ENCODE peak calls at places on chromosomes 5 and 9, in six cellular contexts. One of them, this sample, is unnamed.

GRCh38 chr9:117682955-117683710 is 21.1 kb upstream of the TLR4 start:
- DNase-seq in mesendoderm: no peak
- DNase-seq in H9: no peak
- DNase-seq in IMR-90: no peak
- DNase-seq in H1: no peak
- DNase-seq in mesenchymal stem cell: no peak
- DNase-seq in this sample: no peak

GRCh38 chr9:69465473-69465872 is 140.5 kb downstream of the ENTREP1 start:
- DNase-seq in H1: no peak
- DNase-seq in mesenchymal stem cell: no peak
- DNase-seq in mesendoderm: no peak
- DNase-seq in H9: no peak
- DNase-seq in IMR-90: no peak
- DNase-seq in this sample: no peak

GRCh38 chr9:114501786-114502682 is 3.2 kb downstream of the WHRN start:
- DNase-seq in H1: peak; percentile 57
- DNase-seq in mesenchymal stem cell: peak; percentile 93
- DNase-seq in mesendoderm: peak; percentile 71
- DNase-seq in IMR-90: peak; percentile 81
- DNase-seq in H9: no peak
- DNase-seq in this sample: peak; percentile 48

GRCh38 chr5:84301535-84301934 is 83.1 kb downstream of the EDIL3 start:
- DNase-seq in H9: no peak
- DNase-seq in mesendoderm: no peak
- DNase-seq in H1: no peak
- DNase-seq in mesenchymal stem cell: no peak
- DNase-seq in IMR-90: peak; percentile 56
- DNase-seq in this sample: no peak

GRCh38 chr9:130362691-130363090 is 82.1 kb upstream of the ASS1 start:
- DNase-seq in H1: no peak
- DNase-seq in IMR-90: no peak
- DNase-seq in H9: no peak
- DNase-seq in mesenchymal stem cell: no peak
- DNase-seq in mesendoderm: no peak
- DNase-seq in this sample: no peak

GRCh38 chr9:36781532-36781931 is 208.8 kb downstream of the MELK start:
- DNase-seq in mesendoderm: no peak
- DNase-seq in mesenchymal stem cell: no peak
- DNase-seq in H9: no peak
- DNase-seq in H1: no peak
- DNase-seq in IMR-90: peak; percentile 8
- DNase-seq in this sample: no peak

GRCh38 chr5:55868846-55869245 is 17.7 kb downstream of the IL31RA start:
- DNase-seq in H1: no peak
- DNase-seq in mesenchymal stem cell: peak; percentile 99
- DNase-seq in H9: no peak
- DNase-seq in mesendoderm: no peak
- DNase-seq in IMR-90: peak; percentile 99
- DNase-seq in this sample: no peak

GRCh38 chr5:115586525-115587146 is 15.6 kb downstream of the TICAM2 start:
- DNase-seq in mesendoderm: no peak
- DNase-seq in H9: no peak
- DNase-seq in H1: no peak
- DNase-seq in IMR-90: peak; percentile 54
- DNase-seq in mesenchymal stem cell: peak; percentile 52
- DNase-seq in this sample: no peak

DNA sequence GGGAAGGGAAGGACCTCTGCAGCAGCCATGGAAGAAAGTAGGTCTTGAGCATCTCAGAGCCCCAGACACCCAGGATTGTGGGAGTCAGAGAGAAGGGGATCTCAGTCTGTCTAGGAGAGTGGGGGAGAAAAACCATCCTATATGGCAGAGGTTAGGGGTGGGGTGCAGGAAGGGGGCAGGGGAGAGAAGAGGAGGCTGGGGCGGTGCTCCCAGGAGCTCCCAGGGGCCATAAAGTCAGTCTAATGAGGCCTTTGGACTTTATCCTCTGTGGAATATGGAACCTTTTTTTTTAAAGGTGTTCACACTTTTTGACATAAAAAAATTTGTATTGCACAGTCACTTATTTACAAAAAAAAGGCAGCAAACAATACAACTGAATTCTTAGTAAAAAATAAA is 52.0 kb upstream of the SYNPO start:
- DNase-seq in mesenchymal stem cell: no peak
- DNase-seq in H1: no peak
- DNase-seq in mesendoderm: no peak
- DNase-seq in H9: no peak
- DNase-seq in IMR-90: no peak
- DNase-seq in this sample: no peak
- H2BK120ac ChIP-seq in mesenchymal stem cell: no peak overlapping the region
- H2BK120ac ChIP-seq in H1: no peak overlapping the region
- H2BK120ac ChIP-seq in mesendoderm: no peak overlapping the region
- H2BK120ac ChIP-seq in H9: no peak overlapping the region
- H2BK120ac ChIP-seq in IMR-90: no peak overlapping the region
- H2BK120ac ChIP-seq in this sample: no peak overlapping the region

GRCh38 chr5:95938766-95939165 is 22.9 kb downstream of the ELL2 start:
- DNase-seq in H9: no peak
- DNase-seq in mesendoderm: no peak
- DNase-seq in H1: no peak
- DNase-seq in mesenchymal stem cell: no peak
- DNase-seq in IMR-90: no peak
- DNase-seq in this sample: no peak

GRCh38 chr5:95937607-95938152 is 24.0 kb downstream of the ELL2 start:
- DNase-seq in IMR-90: no peak
- DNase-seq in mesenchymal stem cell: no peak
- DNase-seq in H1: no peak
- DNase-seq in H9: no peak
- DNase-seq in mesendoderm: no peak
- DNase-seq in this sample: no peak

GRCh38 chr5:95935553-95936100 is 26.0 kb downstream of the ELL2 start:
- DNase-seq in IMR-90: peak; percentile 62
- DNase-seq in H1: no peak
- DNase-seq in mesenchymal stem cell: no peak
- DNase-seq in H9: no peak
- DNase-seq in mesendoderm: no peak
- DNase-seq in this sample: no peak

GRCh38 chr5:95938355-95938754 is 23.3 kb downstream of the ELL2 start:
- DNase-seq in H1: no peak
- DNase-seq in IMR-90: no peak
- DNase-seq in mesendoderm: no peak
- DNase-seq in H9: no peak
- DNase-seq in mesenchymal stem cell: no peak
- DNase-seq in this sample: no peak

DNA sequence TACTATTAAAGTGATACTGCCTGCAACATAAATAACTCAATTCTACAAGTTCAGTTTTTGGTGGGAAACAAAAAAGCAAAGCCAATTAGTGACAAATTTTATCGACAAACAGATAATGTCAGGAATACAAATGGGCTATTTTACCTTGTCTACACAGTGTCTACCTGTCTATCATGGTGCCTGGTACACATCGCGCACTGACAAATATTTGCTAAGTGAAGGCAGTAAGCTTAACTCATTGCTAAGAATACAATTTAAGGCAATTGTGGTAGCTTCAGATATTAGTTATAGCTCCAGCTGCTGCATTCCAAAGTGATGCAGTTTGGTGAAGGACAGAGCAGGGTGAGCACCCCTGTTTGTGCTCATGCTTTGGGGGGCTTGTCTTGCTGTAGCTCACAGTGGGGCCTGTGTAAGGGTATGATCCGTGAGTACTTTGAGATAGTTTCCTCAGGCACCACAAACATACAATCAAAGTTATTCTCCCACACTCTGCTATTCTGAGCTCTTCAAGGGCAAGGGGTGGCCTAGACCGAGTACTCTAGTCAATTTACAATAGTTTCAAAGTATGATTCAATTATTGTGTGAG is 24.7 kb downstream of the ELL2 start:
- DNase-seq in H1: no peak
- DNase-seq in mesenchymal stem cell: no peak
- DNase-seq in mesendoderm: no peak
- DNase-seq in H9: no peak
- DNase-seq in IMR-90: no peak
- DNase-seq in this sample: no peak
- H3K23ac ChIP-seq in H1: no peak overlapping the region
- H3K23ac ChIP-seq in mesenchymal stem cell: no peak overlapping the region
- H3K23ac ChIP-seq in mesendoderm: no peak overlapping the region
- H3K23ac ChIP-seq in H9: no peak overlapping the region
- H3K23ac ChIP-seq in IMR-90: peak overlapping the region; percentile 48
- H3K23ac ChIP-seq in this sample: no peak overlapping the region

GRCh38 chr9:109962215-109962614 is 182.2 kb downstream of the PALM2AKAP2 start:
- DNase-seq in H9: no peak
- DNase-seq in mesendoderm: no peak
- DNase-seq in H1: no peak
- DNase-seq in mesenchymal stem cell: no peak
- DNase-seq in IMR-90: no peak
- DNase-seq in this sample: no peak
- H2BK15ac ChIP-seq in H9: no peak overlapping the region
- H2BK15ac ChIP-seq in mesendoderm: no peak overlapping the region
- H2BK15ac ChIP-seq in H1: no peak overlapping the region
- H2BK15ac ChIP-seq in mesenchymal stem cell: no peak overlapping the region
- H2BK15ac ChIP-seq in IMR-90: no peak overlapping the region
- H2BK15ac ChIP-seq in this sample: no peak overlapping the region

GRCh38 chr9:33022755-33023154 is 2.3 kb upstream of the DNAJA1 start:
- DNase-seq in H9: no peak
- DNase-seq in IMR-90: no peak
- DNase-seq in mesendoderm: no peak
- DNase-seq in H1: no peak
- DNase-seq in mesenchymal stem cell: no peak
- DNase-seq in this sample: no peak

GRCh38 chr9:33024126-33024965 is 727 bp upstream of the DNAJA1 start:
- DNase-seq in H9: no peak
- DNase-seq in IMR-90: peak; percentile 22
- DNase-seq in mesenchymal stem cell: no peak
- DNase-seq in mesendoderm: peak; percentile 11
- DNase-seq in H1: no peak
- DNase-seq in this sample: no peak

GRCh38 chr9:33025572-33026347 is 687 bp downstream of the DNAJA1 start:
- DNase-seq in H1: peak; percentile 80
- DNase-seq in H9: peak; percentile 81
- DNase-seq in mesenchymal stem cell: peak; percentile 78
- DNase-seq in IMR-90: peak; percentile 32
- DNase-seq in mesendoderm: peak; percentile 84
- DNase-seq in this sample: no peak

GRCh38 chr9:33023661-33024060 is 1.4 kb upstream of the DNAJA1 start:
- DNase-seq in mesendoderm: no peak
- DNase-seq in H9: no peak
- DNase-seq in H1: no peak
- DNase-seq in mesenchymal stem cell: no peak
- DNase-seq in IMR-90: no peak
- DNase-seq in this sample: no peak

GRCh38 chr9:33024966-33025571 is at the start of gene DNAJA1:
- DNase-seq in mesenchymal stem cell: peak; percentile 95
- DNase-seq in H9: peak; percentile 92
- DNase-seq in mesendoderm: peak; percentile 96
- DNase-seq in H1: peak; percentile 96
- DNase-seq in IMR-90: peak; percentile 91
- DNase-seq in this sample: peak; percentile 91
- H2BK120ac ChIP-seq in mesenchymal stem cell: peak within 1 kb of the TSS; percentile 82
- H2BK120ac ChIP-seq in H9: no peak within 1 kb of the TSS
- H2BK120ac ChIP-seq in mesendoderm: peak within 1 kb of the TSS; percentile 93
- H2BK120ac ChIP-seq in H1: peak within 1 kb of the TSS; percentile 79
- H2BK120ac ChIP-seq in IMR-90: peak within 1 kb of the TSS; percentile 34
- H2BK120ac ChIP-seq in this sample: peak within 1 kb of the TSS; percentile 85

DNA sequence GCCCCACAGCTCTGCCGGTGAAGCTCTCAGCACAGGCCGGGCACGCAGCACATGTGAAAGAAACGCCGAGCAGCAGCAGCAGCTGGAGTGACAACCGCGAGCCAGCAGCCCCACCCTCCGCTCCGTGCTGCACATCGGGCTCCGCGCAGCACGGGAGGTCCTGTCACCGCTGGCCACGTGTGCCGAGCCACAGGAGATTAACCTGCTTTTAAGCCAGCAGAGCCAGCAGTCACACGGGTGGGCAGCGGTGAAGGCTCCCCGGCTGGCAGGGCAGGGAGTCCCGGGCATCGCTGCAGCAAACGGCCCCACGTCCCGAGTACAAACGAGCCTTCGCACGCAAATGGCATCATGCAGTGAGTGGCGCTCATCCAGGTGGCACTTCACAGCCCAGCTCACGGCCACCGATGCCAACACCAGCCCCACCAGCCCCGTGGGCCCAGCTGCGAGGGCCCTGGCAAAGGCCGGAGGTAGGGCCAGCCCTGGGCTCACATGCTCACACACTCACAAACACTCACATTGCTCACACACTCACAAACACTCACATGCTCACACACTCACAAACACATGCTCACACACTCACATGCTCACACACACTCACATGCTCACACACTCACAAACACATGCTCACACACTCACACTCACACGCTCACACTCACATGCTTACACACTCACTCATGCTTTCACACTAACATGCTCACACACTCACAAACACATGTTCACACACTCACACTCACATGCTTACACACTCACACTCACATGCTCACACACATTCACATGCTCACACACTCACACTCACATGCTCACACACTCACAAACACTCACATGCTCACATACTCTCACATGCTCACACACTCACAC is 11.1 kb downstream of the CCDC187 start:
- DNase-seq in H9: no peak
- DNase-seq in IMR-90: no peak
- DNase-seq in H1: no peak
- DNase-seq in mesenchymal stem cell: no peak
- DNase-seq in mesendoderm: no peak
- DNase-seq in this sample: no peak
- H3K23ac ChIP-seq in H9: no peak overlapping the region
- H3K23ac ChIP-seq in IMR-90: no peak overlapping the region
- H3K23ac ChIP-seq in H1: peak overlapping the region; percentile 83
- H3K23ac ChIP-seq in mesenchymal stem cell: no peak overlapping the region
- H3K23ac ChIP-seq in mesendoderm: no peak overlapping the region
- H3K23ac ChIP-seq in this sample: peak overlapping the region; percentile 85

DNA sequence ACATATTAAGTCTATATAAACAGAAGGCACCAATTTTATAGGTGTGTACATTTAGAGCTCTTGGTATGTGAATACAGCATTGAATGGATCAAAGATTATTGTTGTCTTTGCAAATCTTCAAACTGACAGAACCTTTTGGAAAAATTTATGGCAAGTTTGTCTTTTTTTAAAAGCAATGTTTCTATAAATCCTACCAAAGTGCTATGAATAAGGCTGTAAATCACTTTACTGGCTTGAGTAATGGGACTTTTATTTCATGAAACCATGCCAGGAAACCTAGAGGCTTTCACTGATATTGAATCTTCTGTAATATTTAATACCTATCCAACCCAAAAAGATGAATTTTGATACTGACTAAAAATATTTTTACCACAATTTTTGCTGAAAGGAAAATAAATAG is 7.4 kb upstream of the DAPK1 start:
- DNase-seq in H9: no peak
- DNase-seq in mesendoderm: no peak
- DNase-seq in mesenchymal stem cell: no peak
- DNase-seq in IMR-90: no peak
- DNase-seq in H1: no peak
- DNase-seq in this sample: no peak
- H2BK15ac ChIP-seq in H9: no peak overlapping the region
- H2BK15ac ChIP-seq in mesendoderm: no peak overlapping the region
- H2BK15ac ChIP-seq in mesenchymal stem cell: no peak overlapping the region
- H2BK15ac ChIP-seq in IMR-90: no peak overlapping the region
- H2BK15ac ChIP-seq in H1: no peak overlapping the region
- H2BK15ac ChIP-seq in this sample: no peak overlapping the region

GRCh38 chr5:65094279-65094678 is 325.5 kb downstream of the CWC27 start:
- DNase-seq in IMR-90: no peak
- DNase-seq in mesendoderm: no peak
- DNase-seq in H9: no peak
- DNase-seq in mesenchymal stem cell: no peak
- DNase-seq in H1: no peak
- DNase-seq in this sample: no peak
- H2BK120ac ChIP-seq in IMR-90: no peak overlapping the region
- H2BK120ac ChIP-seq in mesendoderm: no peak overlapping the region
- H2BK120ac ChIP-seq in H9: no peak overlapping the region
- H2BK120ac ChIP-seq in mesenchymal stem cell: no peak overlapping the region
- H2BK120ac ChIP-seq in H1: no peak overlapping the region
- H2BK120ac ChIP-seq in this sample: no peak overlapping the region

GRCh38 chr9:124088476-124088837 is 76.9 kb downstream of the LHX2 start:
- DNase-seq in IMR-90: no peak
- DNase-seq in mesendoderm: no peak
- DNase-seq in H9: no peak
- DNase-seq in mesenchymal stem cell: no peak
- DNase-seq in H1: no peak
- DNase-seq in this sample: no peak
- H3K23ac ChIP-seq in IMR-90: no peak overlapping the region
- H3K23ac ChIP-seq in mesendoderm: no peak overlapping the region
- H3K23ac ChIP-seq in H9: no peak overlapping the region
- H3K23ac ChIP-seq in mesenchymal stem cell: no peak overlapping the region
- H3K23ac ChIP-seq in H1: no peak overlapping the region
- H3K23ac ChIP-seq in this sample: no peak overlapping the region